ENCODE peak calls at places on chromosome 21, in six cellular contexts. U is brain microvascular endothelial cell; N is CD8-positive, alpha-beta memory T cell; W is small intestine; H is GM23248; O is A549. L is an unnamed sample.

GRCh38 chr21:37675202-37675801 is 241.0 kb downstream of the KCNJ6 start:
- DNase-seq in N (peak), H (peak), W (peak), O (peak), U (peak), L (peak)

GRCh38 chr21:33036430-33037162 is 10.9 kb downstream of the OLIG2 start:
- DNase-seq in W (peak), U (peak), O (no peak), N (no peak), H (peak), L (peak)

GRCh38 chr21:25005388-25005787 is 601.9 kb downstream of the MRPL39 start:
- DNase-seq in W (no peak), U (no peak), N (no peak), O (no peak), H (peak), L (no peak)

GRCh38 chr21:32021319-32022027 is 148.7 kb downstream of the HUNK start:
- DNase-seq in O (no peak), N (no peak), H (peak), W (no peak), U (no peak), L (no peak)

GRCh38 chr21:19510653-19511052 is 1107.1 kb upstream of the TMPRSS15 start:
- DNase-seq in W (no peak), U (no peak), H (no peak), N (no peak), O (no peak), L (no peak)

GRCh38 chr21:26007911-26008579 is 162.5 kb downstream of the APP start:
- DNase-seq in N (no peak), U (no peak), H (peak), W (no peak), O (no peak), L (peak)

GRCh38 chr21:31554511-31555022 is 104.9 kb upstream of the SOD1 start:
- DNase-seq in N (no peak), H (peak), W (no peak), U (peak), O (no peak), L (no peak)

GRCh38 chr21:26982767-26983166 is 15.9 kb upstream of the ADAMTS5 start:
- DNase-seq in O (no peak), W (no peak), H (peak), U (no peak), N (no peak), L (peak)

GRCh38 chr21:36887983-36888382 is 78.5 kb downstream of the HLCS start:
- DNase-seq in N (no peak), U (no peak), O (no peak), W (no peak), H (no peak), L (peak)

GRCh38 chr21:25750085-25750484 is 15.3 kb downstream of the GABPA start:
- DNase-seq in U (no peak), N (no peak), W (no peak), H (no peak), O (no peak), L (peak)

GRCh38 chr21:35565204-35565611 is 495.1 kb downstream of the SETD4 start:
- DNase-seq in N (no peak), U (peak), H (peak), W (no peak), O (no peak), L (peak)

GRCh38 chr21:35390013-35390776 is 341.1 kb upstream of the RUNX1 start:
- DNase-seq in H (peak), U (peak), W (no peak), N (no peak), O (no peak), L (peak)

GRCh38 chr21:32687946-32688345 is 39.9 kb downstream of the SYNJ1 start:
- DNase-seq in H (no peak), O (no peak), W (no peak), N (no peak), U (no peak), L (no peak)

GRCh38 chr21:16196521-16197208 is 466.9 kb downstream of the USP25 start:
- DNase-seq in O (no peak), U (no peak), H (peak), W (no peak), N (no peak), L (no peak)

GRCh38 chr21:28636988-28637691 is 355.5 kb downstream of the LTN1 start:
- DNase-seq in H (peak), N (no peak), O (no peak), W (no peak), U (peak), L (no peak)

GRCh38 chr21:36155603-36156338 is 853 bp upstream of the DOP1B start:
- DNase-seq in N (peak), W (peak), H (no peak), U (no peak), O (no peak), L (no peak)

GRCh38 chr21:33015091-33015490 is 10.6 kb upstream of the OLIG2 start:
- DNase-seq in O (no peak), H (no peak), W (no peak), N (no peak), U (no peak), L (no peak)

GRCh38 chr21:17185685-17186084 is 327.2 kb upstream of the CXADR start:
- DNase-seq in U (no peak), N (no peak), H (no peak), O (no peak), W (no peak), L (no peak)

GRCh38 chr21:44761011-44761729 is 40.5 kb downstream of the UBE2G2 start:
- DNase-seq in U (no peak), H (no peak), O (peak), W (peak), N (no peak), L (no peak)

GRCh38 chr21:41048141-41048540 is 119.8 kb upstream of the BACE2 start:
- DNase-seq in N (no peak), H (no peak), U (no peak), O (no peak), W (no peak), L (no peak)

GRCh38 chr21:36719614-36720013 is 20.7 kb downstream of the SIM2 start:
- DNase-seq in O (no peak), N (no peak), H (no peak), U (no peak), W (peak), L (no peak)

GRCh38 chr21:36980280-36981048 is 14.0 kb upstream of the HLCS start:
- DNase-seq in H (peak), N (no peak), U (no peak), O (no peak), W (peak), L (no peak)

GRCh38 chr21:16037386-16037785 is 307.6 kb downstream of the USP25 start:
- DNase-seq in N (no peak), O (no peak), U (no peak), W (no peak), H (no peak), L (no peak)

GRCh38 chr21:25501448-25501847 is 105.8 kb downstream of the MRPL39 start:
- DNase-seq in W (no peak), O (no peak), H (no peak), U (no peak), N (no peak), L (no peak)

GRCh38 chr21:17527240-17527639 is 14.4 kb downstream of the CXADR start:
- DNase-seq in W (peak), H (peak), O (no peak), U (peak), N (no peak), L (no peak)

GRCh38 chr21:34199121-34199910 is 125.9 kb downstream of the MRPS6 start:
- DNase-seq in H (no peak), W (no peak), O (no peak), U (no peak), N (no peak), L (no peak)

GRCh38 chr21:34201441-34201838 is 128.1 kb downstream of the MRPS6 start:
- DNase-seq in N (no peak), W (no peak), O (no peak), U (no peak), H (no peak), L (no peak)

GRCh38 chr21:34200288-34200905 is 127.0 kb downstream of the MRPS6 start:
- DNase-seq in H (no peak), O (no peak), N (no peak), W (no peak), U (no peak), L (no peak)

GRCh38 chr21:34202553-34203332 is 129.4 kb downstream of the MRPS6 start:
- DNase-seq in W (no peak), N (no peak), O (no peak), U (no peak), H (no peak), L (no peak)

GRCh38 chr21:34201001-34201400 is 127.6 kb downstream of the MRPS6 start:
- DNase-seq in U (no peak), O (no peak), W (no peak), H (no peak), N (no peak), L (no peak)
- H3K4me3 ChIP-seq in U (no peak), O (no peak), W (no peak), H (no peak), N (peak), L (no peak)

DNA sequence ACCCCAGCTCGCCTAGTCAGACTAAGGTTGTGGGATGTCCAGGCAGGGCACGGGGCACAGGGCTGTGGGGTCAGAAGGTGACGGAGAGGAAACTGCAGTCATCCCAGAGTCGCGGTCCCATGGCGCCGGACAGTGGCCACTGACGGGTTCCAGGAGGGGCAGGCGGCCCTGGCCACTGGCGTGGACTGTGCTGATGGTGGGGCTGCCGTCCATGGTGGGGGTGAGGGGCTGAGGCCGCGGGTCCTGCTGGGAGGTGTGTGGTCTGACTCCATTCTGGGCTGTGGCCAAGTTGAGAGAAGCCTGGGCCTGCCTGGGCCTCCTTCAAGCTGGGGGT is 32.0 kb downstream of the PCNT start:
- DNase-seq in N (no peak), H (no peak), O (no peak), U (no peak), W (no peak), L (no peak)
- H3K27ac ChIP-seq in N (no peak), H (no peak), O (no peak), U (no peak), W (no peak), L (no peak)

GRCh38 chr21:38887750-38888149 is 82.0 kb downstream of the ETS2 start:
- DNase-seq in H (no peak), U (no peak), W (no peak), O (no peak), N (no peak), L (no peak)
- H3K4me3 ChIP-seq in H (no peak), U (no peak), W (no peak), O (no peak), N (no peak), L (no peak)

DNA sequence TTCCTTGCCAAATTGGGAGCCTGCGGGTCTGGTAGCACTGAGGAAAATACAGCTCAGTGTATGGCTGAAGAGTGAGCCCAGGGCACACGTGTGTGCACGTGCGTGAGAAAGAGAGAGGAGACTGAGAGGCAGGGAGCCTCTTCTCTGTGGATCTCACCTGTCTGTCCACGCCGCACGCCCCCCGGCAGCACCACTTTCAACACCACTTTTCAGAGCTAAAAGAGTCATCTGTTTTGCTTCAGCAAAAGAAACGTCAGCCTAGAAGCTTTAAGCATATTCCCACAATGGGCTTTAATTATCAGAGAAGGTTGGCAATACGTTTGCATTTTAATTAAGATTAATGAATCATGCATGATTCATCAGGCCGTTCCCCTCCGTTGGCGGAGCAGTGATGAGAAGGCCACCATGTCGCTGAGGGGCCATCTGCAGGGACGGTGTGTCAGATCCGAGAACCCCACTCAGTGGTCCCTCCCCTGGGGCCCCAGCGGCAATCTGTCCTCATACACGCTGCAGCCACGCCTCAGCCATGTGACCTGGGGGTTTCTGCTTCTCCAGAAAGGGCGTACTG is 56.8 kb downstream of the SIK1 start:
- DNase-seq in W (no peak), N (no peak), H (peak), O (no peak), U (no peak), L (no peak)
- H3K27ac ChIP-seq in W (no peak), N (no peak), H (no peak), O (peak), U (no peak), L (no peak)

GRCh38 chr21:46274797-46275390 is 10.5 kb downstream of the MCM3AP start:
- DNase-seq in U (no peak), N (no peak), H (no peak), W (no peak), O (no peak), L (no peak)
- H3K4me3 ChIP-seq in U (no peak), N (no peak), H (no peak), W (no peak), O (no peak), L (no peak)